ENCODE peak calls at places on chromosomes 11 and 22, in eight cellular contexts. One of them, this sample, is unnamed.

GRCh38 chr11:61482513-61482912 is 26.0 kb upstream of the LRRC10B start:
- DNase-seq in stimulated activated CD4-positive, alpha-beta T cell treated with anti-CD3 and anti-CD28 coated beads, TNF-alpha, amount 100 ng/mL, for 1 hour: peak
- DNase-seq in KG1: no peak
- DNase-seq in activated naive CD4-positive, alpha-beta T cell treated with Interleukin-2 at 50 U/mL for 16 hours: peak
- DNase-seq in NCI-H510A treated with DMSO at 0.1 percent for 48 hours: peak
- DNase-seq in HS-27A: no peak
- DNase-seq in fibroblast of mammary gland: no peak
- DNase-seq in HCT116: no peak
- DNase-seq in this sample: no peak

GRCh38 chr22:43228330-43228729 is 41.4 kb upstream of the TTLL12 start:
- DNase-seq in stimulated activated CD4-positive, alpha-beta T cell treated with anti-CD3 and anti-CD28 coated beads, TNF-alpha, amount 100 ng/mL, for 1 hour: no peak
- DNase-seq in KG1: no peak
- DNase-seq in activated naive CD4-positive, alpha-beta T cell treated with Interleukin-2 at 50 U/mL for 16 hours: peak
- DNase-seq in NCI-H510A treated with DMSO at 0.1 percent for 48 hours: no peak
- DNase-seq in HS-27A: no peak
- DNase-seq in fibroblast of mammary gland: peak
- DNase-seq in HCT116: peak
- DNase-seq in this sample: no peak

GRCh38 chr22:40036591-40037225 is 42.0 kb downstream of the FAM83F start:
- DNase-seq in stimulated activated CD4-positive, alpha-beta T cell treated with anti-CD3 and anti-CD28 coated beads, TNF-alpha, amount 100 ng/mL, for 1 hour: peak
- DNase-seq in KG1: peak
- DNase-seq in activated naive CD4-positive, alpha-beta T cell treated with Interleukin-2 at 50 U/mL for 16 hours: peak
- DNase-seq in NCI-H510A treated with DMSO at 0.1 percent for 48 hours: peak
- DNase-seq in HS-27A: no peak
- DNase-seq in fibroblast of mammary gland: peak
- DNase-seq in HCT116: peak
- DNase-seq in this sample: peak

GRCh38 chr11:61467609-61468401 is 37.9 kb downstream of the SDHAF2 start:
- DNase-seq in stimulated activated CD4-positive, alpha-beta T cell treated with anti-CD3 and anti-CD28 coated beads, TNF-alpha, amount 100 ng/mL, for 1 hour: no peak
- DNase-seq in KG1: no peak
- DNase-seq in activated naive CD4-positive, alpha-beta T cell treated with Interleukin-2 at 50 U/mL for 16 hours: no peak
- DNase-seq in NCI-H510A treated with DMSO at 0.1 percent for 48 hours: no peak
- DNase-seq in HS-27A: no peak
- DNase-seq in fibroblast of mammary gland: no peak
- DNase-seq in HCT116: no peak
- DNase-seq in this sample: peak

GRCh38 chr11:77633856-77634425 is 3.7 kb downstream of the CLNS1A start:
- DNase-seq in stimulated activated CD4-positive, alpha-beta T cell treated with anti-CD3 and anti-CD28 coated beads, TNF-alpha, amount 100 ng/mL, for 1 hour: no peak
- DNase-seq in KG1: no peak
- DNase-seq in activated naive CD4-positive, alpha-beta T cell treated with Interleukin-2 at 50 U/mL for 16 hours: no peak
- DNase-seq in NCI-H510A treated with DMSO at 0.1 percent for 48 hours: no peak
- DNase-seq in HS-27A: no peak
- DNase-seq in fibroblast of mammary gland: no peak
- DNase-seq in HCT116: no peak
- DNase-seq in this sample: no peak

GRCh38 chr11:19242184-19242932 is 1.6 kb upstream of the E2F8 start:
- DNase-seq in stimulated activated CD4-positive, alpha-beta T cell treated with anti-CD3 and anti-CD28 coated beads, TNF-alpha, amount 100 ng/mL, for 1 hour: no peak
- DNase-seq in KG1: no peak
- DNase-seq in activated naive CD4-positive, alpha-beta T cell treated with Interleukin-2 at 50 U/mL for 16 hours: no peak
- DNase-seq in NCI-H510A treated with DMSO at 0.1 percent for 48 hours: no peak
- DNase-seq in HS-27A: no peak
- DNase-seq in fibroblast of mammary gland: no peak
- DNase-seq in HCT116: no peak
- DNase-seq in this sample: no peak

GRCh38 chr11:45650166-45651095 is 15.0 kb downstream of the CHST1 start:
- DNase-seq in stimulated activated CD4-positive, alpha-beta T cell treated with anti-CD3 and anti-CD28 coated beads, TNF-alpha, amount 100 ng/mL, for 1 hour: no peak
- DNase-seq in KG1: no peak
- DNase-seq in activated naive CD4-positive, alpha-beta T cell treated with Interleukin-2 at 50 U/mL for 16 hours: no peak
- DNase-seq in NCI-H510A treated with DMSO at 0.1 percent for 48 hours: no peak
- DNase-seq in HS-27A: no peak
- DNase-seq in fibroblast of mammary gland: no peak
- DNase-seq in HCT116: no peak
- DNase-seq in this sample: no peak

GRCh38 chr22:40463727-40464126 is 93.3 kb downstream of the SGSM3 start:
- DNase-seq in stimulated activated CD4-positive, alpha-beta T cell treated with anti-CD3 and anti-CD28 coated beads, TNF-alpha, amount 100 ng/mL, for 1 hour: no peak
- DNase-seq in KG1: peak
- DNase-seq in activated naive CD4-positive, alpha-beta T cell treated with Interleukin-2 at 50 U/mL for 16 hours: peak
- DNase-seq in NCI-H510A treated with DMSO at 0.1 percent for 48 hours: no peak
- DNase-seq in HS-27A: no peak
- DNase-seq in fibroblast of mammary gland: no peak
- DNase-seq in HCT116: no peak
- DNase-seq in this sample: no peak

GRCh38 chr22:36743591-36744412 is 32.1 kb downstream of the IFT27 start:
- DNase-seq in stimulated activated CD4-positive, alpha-beta T cell treated with anti-CD3 and anti-CD28 coated beads, TNF-alpha, amount 100 ng/mL, for 1 hour: no peak
- DNase-seq in KG1: no peak
- DNase-seq in activated naive CD4-positive, alpha-beta T cell treated with Interleukin-2 at 50 U/mL for 16 hours: no peak
- DNase-seq in NCI-H510A treated with DMSO at 0.1 percent for 48 hours: no peak
- DNase-seq in HS-27A: no peak
- DNase-seq in fibroblast of mammary gland: no peak
- DNase-seq in HCT116: no peak
- DNase-seq in this sample: no peak

GRCh38 chr11:65516135-65516968 is 8.5 kb upstream of the SCYL1 start:
- DNase-seq in stimulated activated CD4-positive, alpha-beta T cell treated with anti-CD3 and anti-CD28 coated beads, TNF-alpha, amount 100 ng/mL, for 1 hour: no peak
- DNase-seq in KG1: no peak
- DNase-seq in activated naive CD4-positive, alpha-beta T cell treated with Interleukin-2 at 50 U/mL for 16 hours: no peak
- DNase-seq in NCI-H510A treated with DMSO at 0.1 percent for 48 hours: no peak
- DNase-seq in HS-27A: no peak
- DNase-seq in fibroblast of mammary gland: no peak
- DNase-seq in HCT116: no peak
- DNase-seq in this sample: peak

This sample was measured in left ventricle myocardium inferior.